ENCODE peak calls at places on chromosome 5, in seven cellular contexts. P, A, W, H, E, R and S are unnamed samples.

GRCh38 chr5:104179057-104179456 is 616.5 kb upstream of the NUDT12 start:
- DNase-seq in E (peak; percentile 63), P (peak; percentile 31), A (no peak), W (no peak), R (peak; percentile 30), H (no peak), S (peak; percentile 27)

GRCh38 chr5:181109489-181110013 is 21.4 kb downstream of the OR2V1 start:
- DNase-seq in H (no peak), W (no peak), A (no peak), E (no peak), P (no peak), R (no peak), S (no peak)

GRCh38 chr5:66814146-66814991 is 218.2 kb downstream of the MAST4 start:
- DNase-seq in E (peak; percentile 63), R (no peak), W (no peak), H (no peak), P (peak; percentile 50), A (no peak), S (no peak)

GRCh38 chr5:72141440-72142271 is 34.4 kb downstream of the MAP1B start:
- DNase-seq in R (no peak), H (peak; percentile 62), P (no peak), W (no peak), A (peak; percentile 88), E (peak; percentile 97), S (no peak)

GRCh38 chr5:138632900-138633489 is 57.8 kb upstream of the HSPA9 start:
- DNase-seq in A (peak; percentile 69), W (no peak), R (peak; percentile 52), P (peak; percentile 62), H (peak; percentile 51), E (peak; percentile 75), S (peak; percentile 20)

GRCh38 chr5:88687253-88687955 is 195.6 kb downstream of the MEF2C start:
- DNase-seq in P (no peak), H (no peak), R (no peak), E (no peak), W (no peak), A (no peak), S (no peak)

GRCh38 chr5:168254013-168254693 is 37.3 kb upstream of the WWC1 start:
- DNase-seq in W (no peak), E (no peak), P (no peak), H (no peak), A (no peak), R (no peak), S (no peak)

GRCh38 chr5:164581889-164582288 is 1076.5 kb downstream of the MAT2B start:
- DNase-seq in W (no peak), P (no peak), H (no peak), E (no peak), A (no peak), R (no peak), S (no peak)

GRCh38 chr5:79301046-79301712 is 65.2 kb downstream of the JMY start:
- DNase-seq in H (no peak), E (peak; percentile 78), R (no peak), P (no peak), W (no peak), A (no peak), S (no peak)

GRCh38 chr5:132056610-132057497 is 3.6 kb upstream of the IL3 start:
- DNase-seq in E (no peak), W (no peak), A (no peak), H (peak; percentile 6), R (peak; percentile 20), P (no peak), S (no peak)

GRCh38 chr5:138545919-138546562 is 3.0 kb upstream of the ETF1 start:
- DNase-seq in R (no peak), H (no peak), E (peak; percentile 49), A (no peak), W (no peak), P (no peak), S (no peak)

GRCh38 chr5:108924457-108924961 is 176.8 kb downstream of the FER start:
- DNase-seq in A (no peak), P (no peak), E (no peak), R (no peak), W (no peak), H (no peak), S (no peak)

GRCh38 chr5:10489810-10490426 is 48.2 kb downstream of the ROPN1L start:
- DNase-seq in A (no peak), R (no peak), P (no peak), H (no peak), E (peak; percentile 31), W (no peak), S (no peak)
- H3K4me3 ChIP-seq in A (no peak overlapping the region), R (no peak overlapping the region), P (no peak overlapping the region), H (no peak overlapping the region), E (no peak overlapping the region), W (no peak overlapping the region), S (no peak overlapping the region)

GRCh38 chr5:111857633-111858032 is 100.6 kb upstream of the NREP start:
- DNase-seq in E (peak; percentile 11), R (no peak), P (no peak), A (no peak), H (no peak), W (no peak), S (no peak)
- TF ChIP-seq CTCF in E (no peak), R (no peak), P (no peak), A (peak; percentile 19), H (no peak), W (no peak), S (no peak)

GRCh38 chr5:146428658-146429057 is 18.5 kb upstream of the TCERG1 start:
- DNase-seq in P (peak; percentile 48), E (no peak), R (no peak), W (no peak), H (no peak), A (no peak), S (no peak)
- H3K4me3 ChIP-seq in P (no peak overlapping the region), E (no peak overlapping the region), R (no peak overlapping the region), W (no peak overlapping the region), H (no peak overlapping the region), A (no peak overlapping the region), S (no peak overlapping the region)

GRCh38 chr5:42804717-42805339 is 6.9 kb downstream of the SELENOP start:
- DNase-seq in P (no peak), H (no peak), E (no peak), A (no peak), R (no peak), W (no peak), S (no peak)
- TF ChIP-seq CTCF in P (no peak), H (no peak), E (no peak), A (no peak), R (no peak), W (no peak), S (no peak)

GRCh38 chr5:69416699-69417098 is 1.8 kb downstream of the MARVELD2 start:
- DNase-seq in W (no peak), A (no peak), R (no peak), H (no peak), P (no peak), E (no peak), S (no peak)

GRCh38 chr5:69414885-69415583 is at the start of gene MARVELD2:
- DNase-seq in R (peak; percentile 96), A (no peak), E (peak; percentile 6), W (no peak), P (peak; percentile 94), H (peak; percentile 20), S (no peak)

GRCh38 chr5:69416180-69416579 is 1.3 kb downstream of the MARVELD2 start:
- DNase-seq in A (no peak), W (no peak), R (no peak), E (no peak), P (no peak), H (no peak), S (no peak)

GRCh38 chr5:69418559-69418958 is 3.6 kb downstream of the MARVELD2 start:
- DNase-seq in P (no peak), W (no peak), R (no peak), H (no peak), A (no peak), E (no peak), S (no peak)

GRCh38 chr5:69415584-69415958 is 655 bp downstream of the MARVELD2 start:
- DNase-seq in E (no peak), P (peak; percentile 53), R (peak; percentile 31), H (no peak), A (no peak), W (no peak), S (no peak)
- H3K4me3 ChIP-seq in E (no peak overlapping the region), P (peak overlapping the region; percentile 70), R (peak overlapping the region; percentile 63), H (peak overlapping the region; percentile 36), A (peak overlapping the region; percentile 74), W (peak overlapping the region; percentile 77), S (peak overlapping the region; percentile 96)

DNA sequence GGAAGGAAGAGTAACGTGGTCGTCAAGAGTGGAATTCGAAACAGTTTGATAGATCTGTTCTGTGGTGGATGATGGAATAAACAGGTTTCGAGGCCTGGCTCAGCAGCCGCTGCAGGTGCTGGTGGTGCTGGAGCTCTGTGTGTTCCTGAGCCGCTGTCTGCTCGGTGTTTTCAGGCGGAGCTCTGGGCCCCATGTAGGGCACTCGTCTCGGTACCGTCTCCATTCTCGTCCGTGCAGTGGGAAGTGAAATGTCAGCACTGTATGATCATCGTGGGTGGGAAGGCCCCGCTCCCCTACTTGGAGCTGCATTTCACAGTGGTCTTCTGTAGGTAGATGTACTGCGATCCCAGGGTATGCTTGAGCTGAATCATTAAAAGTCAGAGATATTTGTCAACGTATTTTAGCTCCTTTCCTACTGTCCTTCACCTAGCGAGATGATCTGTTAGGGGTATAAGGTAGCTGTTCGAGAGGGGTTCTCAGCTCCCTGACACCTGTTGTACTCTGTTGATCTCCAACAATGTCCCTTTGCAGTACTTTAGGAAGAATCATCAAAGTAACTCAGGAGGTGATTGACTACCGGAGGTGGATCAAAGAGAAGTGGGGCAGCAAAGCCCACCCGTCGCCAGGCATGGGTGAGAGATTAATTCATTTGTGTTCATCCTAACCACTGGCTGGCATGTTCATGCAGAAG is 35.9 kb downstream of the TENT4A start:
- DNase-seq in E (no peak), R (no peak), A (no peak), W (no peak), H (no peak), P (no peak), S (no peak)
- TF ChIP-seq CTCF in E (no peak), R (no peak), A (no peak), W (no peak), H (no peak), P (no peak), S (no peak)